ENCODE peak calls at places on chromosomes 5 and 9, in seven cellular contexts. L is testis, Q is uterus, A is brain microvascular endothelial cell, W is Peyer's patch, O is upper lobe of right lung, J is pancreas. S is an unnamed sample.

GRCh38 chr9:136886610-136887597 is 588 bp downstream of the TRAF2 start:
- DNase-seq in L (peak), Q (no peak), A (no peak), W (peak), O (peak), J (no peak), S (no peak)

GRCh38 chr9:134204991-134205578 is 40.7 kb upstream of the RNU6ATAC start:
- DNase-seq in L (no peak), Q (peak), A (peak), W (no peak), O (peak), J (no peak), S (peak)

GRCh38 chr5:94993501-94993900 is 291.4 kb downstream of the MCTP1 start:
- DNase-seq in L (no peak), Q (no peak), A (no peak), W (no peak), O (no peak), J (no peak), S (no peak)

GRCh38 chr5:137751869-137752491 is 2.2 kb downstream of the HNRNPA0 start:
- DNase-seq in L (peak), Q (no peak), A (peak), W (peak), O (no peak), J (peak), S (no peak)

GRCh38 chr5:458547-459353 is 15.8 kb downstream of the EXOC3 start:
- DNase-seq in L (no peak), Q (no peak), A (no peak), W (peak), O (peak), J (peak), S (no peak)

GRCh38 chr5:137566118-137566541 is 67.0 kb upstream of the SPOCK1 start:
- DNase-seq in L (no peak), Q (no peak), A (peak), W (no peak), O (no peak), J (no peak), S (no peak)

GRCh38 chr5:123855630-123856029 is 343.7 kb downstream of the CSNK1G3 start:
- DNase-seq in L (no peak), Q (no peak), A (no peak), W (no peak), O (no peak), J (no peak), S (no peak)

GRCh38 chr9:68501159-68501506 is 39.5 kb downstream of the TMEM252 start:
- DNase-seq in L (no peak), Q (no peak), A (no peak), W (no peak), O (no peak), J (no peak), S (no peak)

GRCh38 chr5:168438349-168438748 is 47.9 kb upstream of the RARS1 start:
- DNase-seq in L (no peak), Q (no peak), A (peak), W (no peak), O (no peak), J (no peak), S (no peak)

GRCh38 chr5:67173959-67174358 is 22.6 kb downstream of the CD180 start:
- DNase-seq in L (no peak), Q (no peak), A (no peak), W (no peak), O (no peak), J (no peak), S (no peak)

GRCh38 chr5:148729182-148729581 is 74.9 kb upstream of the HTR4 start:
- DNase-seq in L (no peak), Q (no peak), A (peak), W (no peak), O (no peak), J (no peak), S (no peak)

GRCh38 chr5:145619806-145620205 is 215.3 kb downstream of the PRELID2 start:
- DNase-seq in L (no peak), Q (no peak), A (no peak), W (no peak), O (no peak), J (no peak), S (no peak)

GRCh38 chr9:90967171-90967570 is 165.6 kb downstream of the SYK start:
- DNase-seq in L (no peak), Q (no peak), A (no peak), W (no peak), O (no peak), J (no peak), S (no peak)

GRCh38 chr9:75229605-75230332 is 141.5 kb downstream of the OSTF1 start:
- DNase-seq in L (peak), Q (no peak), A (no peak), W (peak), O (no peak), J (peak), S (peak)

GRCh38 chr9:89625721-89626687 is 21.2 kb downstream of the GADD45G start:
- DNase-seq in L (no peak), Q (no peak), A (no peak), W (no peak), O (no peak), J (no peak), S (no peak)

GRCh38 chr5:145941677-145942130 is 5.3 kb downstream of the SH3RF2 start:
- DNase-seq in L (no peak), Q (no peak), A (no peak), W (no peak), O (no peak), J (no peak), S (no peak)

GRCh38 chr9:113910036-113910639 is 34.0 kb downstream of the ZNF618 start:
- DNase-seq in L (no peak), Q (no peak), A (no peak), W (no peak), O (no peak), J (peak), S (peak)

GRCh38 chr9:70533492-70533891 is 119.0 kb upstream of the KLF9 start:
- DNase-seq in L (no peak), Q (no peak), A (no peak), W (no peak), O (no peak), J (no peak), S (no peak)

GRCh38 chr9:81825831-81826540 is 102.2 kb upstream of the SPATA31D4 start:
- DNase-seq in L (no peak), Q (no peak), A (no peak), W (peak), O (no peak), J (no peak), S (no peak)

GRCh38 chr5:71978216-71978615 is 129.1 kb upstream of the MAP1B start:
- DNase-seq in L (no peak), Q (no peak), A (no peak), W (no peak), O (no peak), J (no peak), S (no peak)

GRCh38 chr5:14628346-14628745 is 36.2 kb upstream of the OTULIN start:
- DNase-seq in L (peak), Q (no peak), A (peak), W (peak), O (no peak), J (no peak), S (no peak)

GRCh38 chr5:74196233-74196632 is 444.3 kb downstream of the ENC1 start:
- DNase-seq in L (no peak), Q (no peak), A (no peak), W (no peak), O (no peak), J (no peak), S (no peak)

GRCh38 chr9:30774326-30774725 is 1610.1 kb upstream of the ACO1 start:
- DNase-seq in L (peak), Q (no peak), A (no peak), W (no peak), O (no peak), J (no peak), S (peak)

GRCh38 chr5:179974946-179975712 is 67.4 kb upstream of the TBC1D9B start:
- DNase-seq in L (peak), Q (no peak), A (no peak), W (peak), O (peak), J (no peak), S (peak)

GRCh38 chr5:149264432-149265069 is 7.1 kb upstream of the AFAP1L1 start:
- DNase-seq in L (no peak), Q (no peak), A (no peak), W (peak), O (no peak), J (peak), S (no peak)

GRCh38 chr9:38421498-38422211 is 2.6 kb downstream of the IGFBPL1 start:
- DNase-seq in L (no peak), Q (no peak), A (no peak), W (no peak), O (no peak), J (no peak), S (no peak)

GRCh38 chr9:764105-764524 is 77.4 kb upstream of the DMRT1 start:
- DNase-seq in L (peak), Q (peak), A (peak), W (peak), O (no peak), J (peak), S (peak)

GRCh38 chr9:88106492-88106891 is 31.8 kb downstream of the SPATA31C2 start:
- DNase-seq in L (peak), Q (peak), A (no peak), W (peak), O (no peak), J (peak), S (no peak)

GRCh38 chr9:130421802-130422276 is 22.9 kb upstream of the ASS1 start:
- DNase-seq in L (no peak), Q (no peak), A (peak), W (no peak), O (no peak), J (no peak), S (no peak)

GRCh38 chr9:136192289-136193126 is 12.4 kb downstream of the LHX3 start:
- DNase-seq in L (no peak), Q (no peak), A (no peak), W (no peak), O (no peak), J (no peak), S (no peak)

GRCh38 chr5:126103872-126104271 is 319.3 kb upstream of the GRAMD2B start:
- DNase-seq in L (no peak), Q (no peak), A (no peak), W (no peak), O (no peak), J (no peak), S (no peak)

GRCh38 chr5:149837680-149838269 is 106.8 kb downstream of the PDE6A start:
- DNase-seq in L (peak), Q (no peak), A (peak), W (peak), O (no peak), J (peak), S (no peak)

GRCh38 chr5:83551826-83552225 is 80.3 kb downstream of the VCAN start:
- DNase-seq in L (no peak), Q (no peak), A (no peak), W (no peak), O (no peak), J (no peak), S (no peak)

GRCh38 chr5:100691545-100691944 is 156.4 kb downstream of the FAM174A start:
- DNase-seq in L (no peak), Q (no peak), A (no peak), W (no peak), O (no peak), J (no peak), S (no peak)

GRCh38 chr5:67680109-67680508 is 483.5 kb upstream of the CD180 start:
- DNase-seq in L (no peak), Q (no peak), A (no peak), W (no peak), O (no peak), J (no peak), S (no peak)

GRCh38 chr5:33992864-33993263 is 8.4 kb upstream of the SLC45A2 start:
- DNase-seq in L (no peak), Q (no peak), A (no peak), W (no peak), O (no peak), J (no peak), S (no peak)

DNA sequence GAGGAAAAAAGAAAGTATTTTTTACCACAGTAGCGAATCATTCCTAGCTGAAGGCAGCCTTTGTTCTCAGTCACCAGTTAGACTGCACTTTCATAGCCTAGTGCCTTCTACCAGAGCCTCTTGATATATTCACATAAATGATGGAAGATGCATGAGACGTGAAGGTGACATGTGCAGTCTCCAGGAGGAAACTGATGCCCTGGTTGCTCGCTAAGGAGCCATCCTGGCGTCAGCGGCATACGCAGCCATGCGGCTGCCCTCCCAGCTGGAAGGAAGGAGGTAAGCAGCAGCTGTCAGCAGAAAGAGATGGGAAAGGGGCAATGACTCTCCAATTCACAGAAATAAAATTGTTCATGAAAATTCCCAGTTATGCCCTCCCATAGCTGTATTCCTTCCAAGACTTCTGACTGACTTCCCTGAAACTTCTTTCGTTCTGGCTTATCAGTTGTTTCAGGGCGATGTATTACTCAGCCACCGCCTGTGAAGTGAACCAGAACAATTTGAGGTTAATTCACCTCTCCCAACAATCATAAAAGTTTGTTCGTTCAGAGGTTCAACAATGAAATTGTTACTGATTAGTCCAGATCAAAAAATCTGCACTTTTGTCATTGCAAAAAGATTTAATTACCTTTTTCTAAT is 331.2 kb downstream of the NR2F1-AS1 start:
- DNase-seq in L (no peak), Q (no peak), A (peak), W (no peak), O (no peak), J (no peak), S (no peak)
- H3K27ac ChIP-seq in L (peak), Q (peak), A (peak), W (no peak), O (peak), J (no peak), S (peak)

GRCh38 chr9:35673998-35674361 is 252 bp downstream of the CA9 start:
- DNase-seq in L (no peak), Q (no peak), A (no peak), W (no peak), O (no peak), J (no peak), S (no peak)

GRCh38 chr9:35675204-35675603 is 1.5 kb downstream of the CA9 start:
- DNase-seq in L (no peak), Q (no peak), A (no peak), W (no peak), O (no peak), J (no peak), S (no peak)

GRCh38 chr9:35673132-35673997 is at the start of gene CA9:
- DNase-seq in L (no peak), Q (no peak), A (no peak), W (peak), O (no peak), J (peak), S (no peak)

GRCh38 chr9:35679091-35679490 is 5.4 kb downstream of the CA9 start:
- DNase-seq in L (no peak), Q (no peak), A (no peak), W (no peak), O (no peak), J (no peak), S (no peak)

GRCh38 chr9:35675732-35676392 is 2.1 kb downstream of the CA9 start:
- DNase-seq in L (peak), Q (no peak), A (no peak), W (peak), O (no peak), J (no peak), S (peak)
- TF ChIP-seq CTCF in L (no peak), Q (no peak), A (peak), W (no peak), O (no peak), J (no peak), S (no peak)

GRCh38 chr5:142600611-142601360 is 85.1 kb downstream of the FGF1 start:
- DNase-seq in L (peak), Q (peak), A (peak), W (peak), O (no peak), J (no peak), S (no peak)
- H3K4me3 ChIP-seq in L (no peak), Q (no peak), A (peak), W (no peak), O (no peak), J (peak), S (peak)

DNA sequence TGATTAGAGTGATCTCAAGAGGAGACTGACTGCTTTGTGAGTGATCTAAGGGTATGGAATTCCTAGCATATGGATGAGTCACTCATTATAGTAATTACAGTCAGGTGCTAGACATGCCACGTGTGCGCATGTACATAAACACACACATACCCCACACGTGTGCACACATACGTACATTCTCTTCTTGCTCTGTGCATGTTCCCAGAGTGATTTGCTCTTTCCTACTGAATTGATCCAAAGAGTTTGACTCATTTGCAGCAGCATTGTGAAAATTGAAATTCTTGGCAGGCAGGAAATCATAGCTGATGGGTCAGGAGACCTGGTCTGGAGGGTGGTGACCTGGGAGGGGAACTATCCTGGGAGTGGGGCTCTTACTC is 63.8 kb downstream of the ANGPTL2 start:
- DNase-seq in L (no peak), Q (no peak), A (no peak), W (no peak), O (no peak), J (no peak), S (no peak)
- H3K27ac ChIP-seq in L (no peak), Q (no peak), A (no peak), W (no peak), O (no peak), J (no peak), S (no peak)